ENCODE peak calls at places on chromosomes 1 and 21, in seven cellular contexts. One of them, this sample, is unnamed.

GRCh38 chr1:45569962-45570581 is 13.8 kb upstream of the NASP start:
- DNase-seq in AG09319: peak; percentile 50
- DNase-seq in GOT3: peak; percentile 14
- DNase-seq in fibroblast of the aortic adventitia: peak; percentile 86
- DNase-seq in posterior vena cava: peak; percentile 88
- DNase-seq in HTR-8/SVneo: peak; percentile 51
- DNase-seq in cardiac septum: peak; percentile 81
- DNase-seq in this sample: peak; percentile 56

GRCh38 chr1:7209340-7209739 is 424.1 kb downstream of the CAMTA1 start:
- DNase-seq in fibroblast of the aortic adventitia: no peak
- DNase-seq in posterior vena cava: no peak
- DNase-seq in cardiac septum: no peak
- DNase-seq in GOT3: no peak
- DNase-seq in AG09319: no peak
- DNase-seq in HTR-8/SVneo: no peak
- DNase-seq in this sample: no peak

GRCh38 chr1:153531638-153532037 is 4.2 kb downstream of the S100A6 start:
- DNase-seq in GOT3: no peak
- DNase-seq in HTR-8/SVneo: no peak
- DNase-seq in fibroblast of the aortic adventitia: no peak
- DNase-seq in cardiac septum: no peak
- DNase-seq in posterior vena cava: peak; percentile 43
- DNase-seq in AG09319: no peak
- DNase-seq in this sample: no peak

GRCh38 chr1:27301582-27302199 is 20.3 kb upstream of the TMEM222 start:
- DNase-seq in HTR-8/SVneo: no peak
- DNase-seq in GOT3: no peak
- DNase-seq in posterior vena cava: peak; percentile 36
- DNase-seq in fibroblast of the aortic adventitia: no peak
- DNase-seq in cardiac septum: no peak
- DNase-seq in AG09319: no peak
- DNase-seq in this sample: no peak

GRCh38 chr1:29186707-29187106 is 5.0 kb upstream of the SRSF4 start:
- DNase-seq in cardiac septum: no peak
- DNase-seq in GOT3: no peak
- DNase-seq in HTR-8/SVneo: no peak
- DNase-seq in posterior vena cava: no peak
- DNase-seq in fibroblast of the aortic adventitia: no peak
- DNase-seq in AG09319: no peak
- DNase-seq in this sample: no peak

GRCh38 chr1:182163821-182164223 is 102.3 kb upstream of the ZNF648 start:
- DNase-seq in cardiac septum: no peak
- DNase-seq in fibroblast of the aortic adventitia: no peak
- DNase-seq in GOT3: no peak
- DNase-seq in posterior vena cava: peak; percentile 84
- DNase-seq in HTR-8/SVneo: no peak
- DNase-seq in AG09319: no peak
- DNase-seq in this sample: no peak

GRCh38 chr1:24021403-24022266 is 41.5 kb upstream of the SRSF10 start:
- DNase-seq in GOT3: no peak
- DNase-seq in AG09319: no peak
- DNase-seq in cardiac septum: no peak
- DNase-seq in posterior vena cava: no peak
- DNase-seq in fibroblast of the aortic adventitia: no peak
- DNase-seq in HTR-8/SVneo: no peak
- DNase-seq in this sample: no peak

GRCh38 chr1:44723496-44724407 is 7.2 kb downstream of the RNU5D-1 start:
- DNase-seq in AG09319: no peak
- DNase-seq in HTR-8/SVneo: no peak
- DNase-seq in cardiac septum: no peak
- DNase-seq in posterior vena cava: no peak
- DNase-seq in fibroblast of the aortic adventitia: no peak
- DNase-seq in GOT3: no peak
- DNase-seq in this sample: peak; percentile 97

GRCh38 chr21:39388038-39388810 is 39.3 kb upstream of the HMGN1 start:
- DNase-seq in posterior vena cava: peak; percentile 98
- DNase-seq in fibroblast of the aortic adventitia: peak; percentile 80
- DNase-seq in HTR-8/SVneo: peak; percentile 89
- DNase-seq in cardiac septum: peak; percentile 96
- DNase-seq in AG09319: peak; percentile 52
- DNase-seq in GOT3: peak; percentile 40
- DNase-seq in this sample: peak; percentile 71

GRCh38 chr1:25609921-25610320 is 6.7 kb upstream of the MAN1C1 start:
- DNase-seq in HTR-8/SVneo: no peak
- DNase-seq in GOT3: no peak
- DNase-seq in fibroblast of the aortic adventitia: peak; percentile 52
- DNase-seq in cardiac septum: no peak
- DNase-seq in posterior vena cava: no peak
- DNase-seq in AG09319: no peak
- DNase-seq in this sample: no peak

GRCh38 chr1:225917536-225917935 is 6.5 kb downstream of the PYCR2 start:
- DNase-seq in cardiac septum: no peak
- DNase-seq in GOT3: no peak
- DNase-seq in fibroblast of the aortic adventitia: no peak
- DNase-seq in AG09319: no peak
- DNase-seq in posterior vena cava: no peak
- DNase-seq in HTR-8/SVneo: no peak
- DNase-seq in this sample: no peak

GRCh38 chr1:43156026-43156425 is 16.1 kb downstream of the EBNA1BP2 start:
- DNase-seq in cardiac septum: no peak
- DNase-seq in HTR-8/SVneo: no peak
- DNase-seq in posterior vena cava: no peak
- DNase-seq in fibroblast of the aortic adventitia: no peak
- DNase-seq in AG09319: no peak
- DNase-seq in GOT3: no peak
- DNase-seq in this sample: no peak

This sample was measured in AML-193.